ENCODE peak calls at places on chromosome 5, in six cellular contexts. M, R, N, P, E and A are unnamed samples.
A peak's percentile ranks its signal among the peaks of the same experiment; 100 is the strongest.

GRCh38 chr5:143582176-143582575 is 178.7 kb upstream of the NR3C1 start:
- DNase-seq in P (no peak), R (no peak), M (no peak), N (no peak), E (no peak), A (no peak)

GRCh38 chr5:27011274-27011673 is 27.1 kb downstream of the CDH9 start:
- DNase-seq in R (no peak), N (no peak), E (no peak), P (no peak), M (no peak), A (no peak)

GRCh38 chr5:10421841-10422691 is 19.6 kb upstream of the ROPN1L start:
- DNase-seq in E (no peak), N (no peak), P (no peak), M (no peak), R (no peak), A (no peak)

GRCh38 chr5:73126957-73127356 is 6.6 kb downstream of the TMEM171 start:
- DNase-seq in N (no peak), P (no peak), M (no peak), R (no peak), E (no peak), A (no peak)

GRCh38 chr5:157390179-157390923 is 69.7 kb upstream of the NIPAL4 start:
- DNase-seq in N (peak; percentile 93), E (no peak), P (no peak), M (no peak), R (peak; percentile 2), A (no peak)

GRCh38 chr5:127298036-127298429 is 7.4 kb downstream of the MEGF10 start:
- DNase-seq in M (no peak), R (no peak), E (no peak), N (no peak), P (no peak), A (no peak)

GRCh38 chr5:103450333-103451061 is 112.1 kb downstream of the NUDT12 start:
- DNase-seq in E (no peak), P (no peak), R (no peak), M (no peak), N (no peak), A (no peak)

GRCh38 chr5:73629456-73629855 is 3.5 kb downstream of the ARHGEF28 start:
- DNase-seq in N (no peak), R (no peak), M (no peak), E (no peak), P (no peak), A (no peak)

GRCh38 chr5:173550641-173551040 is 65.8 kb downstream of the BOD1 start:
- DNase-seq in E (no peak), P (no peak), N (no peak), M (no peak), R (no peak), A (no peak)

GRCh38 chr5:1009359-1010180 is 968 bp downstream of the NKD2 start:
- DNase-seq in N (no peak), R (no peak), M (no peak), E (no peak), P (no peak), A (no peak)

GRCh38 chr5:56561-57290 is 35.2 kb upstream of the PLEKHG4B start:
- DNase-seq in P (no peak), M (no peak), R (peak; percentile 67), E (no peak), N (no peak), A (no peak)

GRCh38 chr5:68460147-68460760 is 244.7 kb downstream of the PIK3R1 start:
- DNase-seq in P (peak; percentile 12), E (no peak), M (no peak), R (peak; percentile 86), N (peak; percentile 52), A (no peak)

GRCh38 chr5:63401434-63402046 is 560.7 kb downstream of the HTR1A start:
- DNase-seq in R (peak; percentile 57), P (no peak), N (peak; percentile 35), E (peak; percentile 1), M (no peak), A (no peak)

GRCh38 chr5:102483736-102484135 is 15.1 kb downstream of the SLCO6A1 start:
- DNase-seq in P (no peak), E (no peak), M (no peak), N (no peak), R (no peak), A (no peak)

GRCh38 chr5:142888469-142889085 is 118.4 kb downstream of the ARHGAP26 start:
- DNase-seq in N (peak; percentile 61), P (no peak), M (no peak), R (peak; percentile 48), E (no peak), A (no peak)

GRCh38 chr5:129664336-129664937 is 83.5 kb upstream of the MINAR2 start:
- DNase-seq in P (peak; percentile 2), N (peak; percentile 17), E (no peak), R (peak; percentile 27), M (no peak), A (no peak)

GRCh38 chr5:127098246-127098645 is 24.9 kb upstream of the C5orf63 start:
- DNase-seq in E (no peak), R (no peak), M (no peak), P (no peak), N (no peak), A (no peak)

GRCh38 chr5:102794047-102794446 is 38.9 kb downstream of the PAM start:
- DNase-seq in R (no peak), N (no peak), E (no peak), M (no peak), P (no peak), A (no peak)

GRCh38 chr5:60271517-60271916 is 378.0 kb upstream of the PDE4D start:
- DNase-seq in P (no peak), M (no peak), N (no peak), E (no peak), R (no peak), A (no peak)

GRCh38 chr5:76808142-76808691 is 10.6 kb upstream of the F2RL1 start:
- DNase-seq in M (peak; percentile 87), N (no peak), P (no peak), E (no peak), R (no peak), A (no peak)

DNA sequence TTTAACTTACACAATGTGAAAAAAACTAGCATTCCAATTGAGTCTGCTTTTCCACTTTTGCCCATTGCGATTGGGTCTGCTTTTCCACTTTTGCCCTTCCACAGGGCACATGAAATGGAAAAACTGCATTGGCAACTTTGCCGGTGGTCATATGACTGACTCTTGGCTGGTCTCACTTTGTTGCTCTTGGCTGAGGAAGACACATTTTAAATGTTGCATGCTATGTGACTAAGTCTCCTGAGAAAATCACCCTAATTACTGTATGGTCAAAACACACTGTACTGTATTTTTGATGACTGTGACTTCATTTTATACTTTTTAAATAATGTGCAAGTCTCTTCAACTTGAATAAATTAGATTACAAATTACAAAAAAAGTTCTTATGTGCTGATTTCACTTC is 1.6 kb upstream of the OXCT1 start:
- DNase-seq in P (no peak), R (no peak), N (no peak), M (no peak), E (no peak), A (no peak)
- TF ChIP-seq POLR2A in P (no peak), R (no peak), N (no peak), M (no peak), E (no peak), A (no peak)

DNA sequence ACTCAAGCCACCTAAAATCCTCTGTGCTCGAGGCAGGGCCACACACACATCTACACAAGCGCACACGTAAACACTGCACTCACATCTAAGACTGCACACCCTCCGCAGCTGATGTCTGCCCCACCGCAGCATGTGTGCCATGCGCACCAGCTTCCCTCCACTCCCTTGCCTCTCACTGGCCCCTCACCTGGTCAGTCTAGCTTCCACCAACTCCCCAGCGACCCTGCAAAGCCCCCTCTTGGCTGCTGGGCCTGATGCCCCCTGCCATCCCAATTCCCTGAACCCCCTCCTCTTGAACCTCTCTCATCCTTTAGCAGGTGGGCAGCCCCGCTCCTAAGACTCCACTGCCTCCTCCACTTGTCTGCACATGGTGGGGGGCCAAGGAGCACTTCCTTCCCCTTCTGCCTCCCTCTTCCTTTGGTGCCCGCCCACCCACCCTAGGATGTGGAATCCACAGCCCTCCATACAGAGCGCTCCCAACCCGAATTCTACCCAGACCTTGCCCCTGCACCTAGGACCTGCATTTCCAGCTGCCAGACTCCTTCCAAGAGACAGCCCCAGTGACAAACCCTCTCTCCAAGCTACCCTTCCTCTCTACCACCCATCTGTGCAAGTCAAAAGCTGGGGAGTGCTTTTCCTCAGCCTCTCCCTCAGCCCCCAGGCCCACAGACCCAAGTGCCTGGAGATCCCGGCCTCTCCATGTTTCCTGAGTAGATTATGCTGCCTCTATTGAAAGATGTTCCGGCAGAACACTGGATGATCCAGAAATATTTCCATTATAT is 23.9 kb downstream of the ADAMTS2 start:
- DNase-seq in P (no peak), R (no peak), N (no peak), M (no peak), E (no peak), A (no peak)
- TF ChIP-seq TAF1 in P (no peak), R (no peak), N (no peak), M (no peak), E (no peak), A (no peak)

GRCh38 chr5:7261900-7262299 is 134.0 kb upstream of the ADCY2 start:
- DNase-seq in P (no peak), M (no peak), N (no peak), E (no peak), R (no peak), A (no peak)

DNA sequence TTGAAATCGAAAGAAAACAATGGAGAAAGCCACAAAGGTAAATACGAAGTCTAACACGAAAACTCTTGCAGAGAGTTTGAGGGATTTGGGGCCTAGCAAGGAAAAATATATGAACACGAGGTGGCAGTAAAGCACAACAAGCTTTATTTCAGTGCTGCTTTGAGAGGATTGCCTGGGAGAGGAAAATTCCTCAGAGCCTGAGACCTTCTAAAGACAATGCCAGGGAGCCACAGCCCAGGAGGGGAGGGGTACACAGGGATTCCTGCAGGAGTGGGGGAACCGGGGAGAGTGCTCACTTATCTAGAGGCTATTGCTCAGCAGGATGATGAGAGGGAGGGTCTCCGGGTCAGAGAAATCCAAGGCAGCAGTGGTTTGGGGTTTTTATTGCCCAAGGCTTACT is 134.9 kb upstream of the ADCY2 start:
- DNase-seq in E (no peak), M (peak; percentile 93), P (no peak), N (peak; percentile 42), R (peak; percentile 49), A (no peak)
- TF ChIP-seq POLR2AphosphoS5 in E (no peak), M (no peak), P (no peak), N (no peak), R (no peak), A (no peak)

GRCh38 chr5:149406203-149406978 is 27.3 kb upstream of the IL17B start:
- DNase-seq in R (no peak), N (no peak), E (no peak), M (no peak), P (no peak), A (no peak)
- TF ChIP-seq POLR2A in R (no peak), N (no peak), E (no peak), M (no peak), P (no peak), A (no peak)